ENCODE peak calls at places on chromosomes 7 and 10, in four cellular contexts. C is astrocyte of the cerebellum, H is endodermal cell, V is cardiac muscle cell. S is an unnamed sample.

GRCh38 chr7:137462074-137462715 is 118.7 kb upstream of the PTN start:
- DNase-seq in H (no peak), C (no peak), V (peak; percentile 21), S (no peak)

GRCh38 chr10:35274511-35275060 is 61.7 kb upstream of the CCNY start:
- DNase-seq in C (no peak), V (no peak), H (no peak), S (no peak)

GRCh38 chr7:113338297-113338696 is 219.9 kb upstream of the SMIM30 start:
- DNase-seq in H (no peak), V (no peak), C (no peak), S (no peak)

GRCh38 chr10:718143-718700 is 28.8 kb upstream of the DIP2C start:
- DNase-seq in V (no peak), C (no peak), H (no peak), S (no peak)

GRCh38 chr7:4131043-4131442 is 551.1 kb upstream of the FOXK1 start:
- DNase-seq in C (no peak), V (no peak), H (peak; percentile 87), S (no peak)

GRCh38 chr7:50721160-50721559 is 61.5 kb downstream of the GRB10 start:
- DNase-seq in V (no peak), C (no peak), H (no peak), S (no peak)

GRCh38 chr10:75091173-75091572 is 20.3 kb upstream of the SAMD8 start:
- DNase-seq in V (no peak), C (no peak), H (no peak), S (no peak)

GRCh38 chr7:28072876-28073514 is 107.6 kb downstream of the JAZF1 start:
- DNase-seq in H (no peak), C (no peak), V (no peak), S (no peak)

GRCh38 chr7:84218681-84219080 is 24.1 kb upstream of the SEMA3A start:
- DNase-seq in V (peak; percentile 77), C (no peak), H (no peak), S (no peak)

GRCh38 chr10:105473170-105473569 is 832.1 kb downstream of the SORCS3 start:
- DNase-seq in V (no peak), C (no peak), H (no peak), S (no peak)

GRCh38 chr10:8331896-8332729 is 277.6 kb downstream of the GATA3 start:
- DNase-seq in V (peak; percentile 85), C (peak; percentile 47), H (peak; percentile 69), S (peak; percentile 84)

GRCh38 chr10:125148021-125148439 is 12.3 kb downstream of the CTBP2 start:
- DNase-seq in C (no peak), H (no peak), V (peak; percentile 71), S (no peak)

GRCh38 chr7:29255839-29256782 is 61.5 kb downstream of the CHN2 start:
- DNase-seq in C (no peak), V (peak; percentile 20), H (no peak), S (no peak)

GRCh38 chr7:3003936-3004335 is 39.7 kb downstream of the CARD11 start:
- DNase-seq in V (no peak), H (no peak), C (no peak), S (no peak)

GRCh38 chr7:127769137-127769536 is 117.1 kb downstream of the SND1 start:
- DNase-seq in H (no peak), C (no peak), V (no peak), S (no peak)

GRCh38 chr7:26500749-26501352 is 209.2 kb downstream of the SNX10 start:
- DNase-seq in C (no peak), H (no peak), V (peak; percentile 41), S (no peak)

GRCh38 chr7:159070422-159071148 is 74.1 kb downstream of the VIPR2 start:
- DNase-seq in H (no peak), C (no peak), V (peak; percentile 27), S (no peak)

GRCh38 chr7:7739718-7740355 is 21.4 kb upstream of the RPA3 start:
- DNase-seq in C (no peak), H (no peak), V (no peak), S (no peak)

GRCh38 chr7:98322331-98323260 is 41.1 kb downstream of the BRI3 start:
- DNase-seq in C (no peak), H (peak; percentile 64), V (no peak), S (no peak)
- TF ChIP-seq CTCF in C (no peak), H (peak; percentile 48), V (no peak), S (no peak)

GRCh38 chr10:14889318-14889717 is 10.7 kb downstream of the SUV39H2 start:
- DNase-seq in C (no peak), V (peak; percentile 30), H (no peak), S (no peak)
- TF ChIP-seq CTCF in C (peak; percentile 33), V (peak; percentile 29), H (peak; percentile 71), S (no peak)

GRCh38 chr10:120943542-120943941 is 92.4 kb downstream of the WDR11 start:
- DNase-seq in C (no peak), V (no peak), H (no peak), S (no peak)
- TF ChIP-seq CTCF in C (no peak), V (no peak), H (no peak), S (no peak)

DNA sequence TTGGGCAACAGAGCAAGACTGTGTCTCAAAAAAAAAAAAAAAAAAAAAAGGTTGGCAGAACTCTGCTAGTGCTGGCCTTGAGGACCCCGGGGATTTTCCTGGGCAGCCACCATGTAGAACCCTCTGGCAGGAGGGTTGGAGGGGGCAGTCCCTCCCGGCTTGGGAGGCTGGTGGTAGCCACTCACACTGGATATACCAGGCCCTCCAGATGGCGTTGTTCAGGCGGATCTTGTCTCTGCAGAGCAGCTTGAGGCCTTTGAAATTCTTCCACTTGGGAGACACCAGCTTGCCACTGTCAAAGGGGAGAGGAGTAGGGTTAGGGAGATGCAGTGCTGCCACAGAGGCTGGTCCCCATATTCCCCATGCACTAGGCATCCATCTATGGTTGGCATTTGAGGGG is 8.4 kb downstream of the MLXIPL start:
- DNase-seq in V (peak; percentile 32), C (no peak), H (no peak), S (no peak)
- TF ChIP-seq CTCF in V (no peak), C (peak; percentile 13), H (peak; percentile 48), S (no peak)

GRCh38 chr7:22435105-22435504 is 64.9 kb downstream of the STEAP1B start:
- DNase-seq in C (no peak), H (no peak), V (no peak), S (no peak)

GRCh38 chr7:22430457-22430856 is 69.5 kb downstream of the STEAP1B start:
- DNase-seq in H (no peak), V (peak; percentile 14), C (peak; percentile 62), S (no peak)

GRCh38 chr7:22432203-22432718 is 67.7 kb downstream of the STEAP1B start:
- DNase-seq in C (no peak), V (no peak), H (no peak), S (no peak)

GRCh38 chr7:22435720-22436119 is 64.3 kb downstream of the STEAP1B start:
- DNase-seq in C (no peak), H (no peak), V (no peak), S (no peak)

DNA sequence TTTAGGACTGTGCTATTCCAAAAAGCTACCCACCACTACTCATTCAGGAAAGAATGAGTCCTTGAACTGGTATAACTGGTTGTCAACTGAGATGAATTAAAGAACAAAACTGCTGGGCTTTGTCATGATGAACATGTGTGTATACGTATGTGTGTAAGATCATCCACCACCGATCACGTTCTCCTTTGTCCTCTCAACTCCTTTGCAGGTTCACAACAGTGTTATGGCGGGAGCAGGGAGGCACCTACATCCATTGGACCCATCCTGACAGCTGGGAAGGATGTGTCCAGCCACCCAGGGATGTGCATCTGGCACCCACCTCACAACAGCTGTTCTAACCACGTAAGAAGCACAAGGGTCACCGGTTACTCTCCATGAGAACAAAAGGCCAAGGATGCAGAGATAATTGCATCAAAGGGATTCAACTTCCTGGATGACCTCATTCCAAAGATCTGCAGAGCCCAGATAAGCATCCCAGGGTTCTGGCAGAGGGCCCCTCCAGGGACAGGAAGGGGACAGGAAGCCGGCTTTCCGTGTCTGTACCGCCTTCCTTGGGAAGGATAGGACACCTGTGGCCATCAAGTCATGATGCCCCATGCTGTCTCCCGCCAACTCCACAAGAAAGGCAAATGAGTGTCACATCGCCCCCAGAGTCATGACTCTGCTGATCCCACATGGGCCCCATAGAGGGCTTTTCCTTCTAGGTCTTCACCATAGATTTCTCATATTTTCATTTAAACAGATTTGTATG is 66.1 kb downstream of the STEAP1B start:
- DNase-seq in H (peak; percentile 87), V (peak; percentile 41), C (no peak), S (no peak)
- TF ChIP-seq CTCF in H (no peak), V (no peak), C (no peak), S (no peak)

GRCh38 chr7:33744293-33744692 is 161.0 kb upstream of the BMPER start:
- DNase-seq in H (no peak), V (peak; percentile 67), C (no peak), S (no peak)
- TF ChIP-seq CTCF in H (peak; percentile 72), V (peak; percentile 39), C (peak; percentile 12), S (peak; percentile 18)

DNA sequence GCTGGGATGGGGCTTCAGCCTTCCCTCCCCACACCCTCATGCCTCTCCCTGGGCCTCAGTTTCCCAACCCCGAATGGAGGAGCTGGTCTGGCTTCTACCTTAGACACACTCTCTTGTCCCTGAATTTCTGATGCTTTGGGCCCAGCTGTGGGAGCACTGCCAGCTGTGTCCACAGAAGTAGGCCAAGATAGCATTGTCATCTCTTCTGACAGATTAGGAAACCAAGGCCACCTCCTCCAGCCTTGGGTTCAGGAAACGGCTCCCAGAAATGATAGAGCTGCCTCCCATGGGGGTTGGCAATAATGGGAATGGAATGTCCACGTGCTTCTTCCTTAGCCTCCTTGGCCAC is 1.3 kb downstream of the PPIF start:
- DNase-seq in V (peak; percentile 44), H (no peak), C (no peak), S (no peak)
- TF ChIP-seq CTCF in V (no peak), H (no peak), C (no peak), S (no peak)

DNA sequence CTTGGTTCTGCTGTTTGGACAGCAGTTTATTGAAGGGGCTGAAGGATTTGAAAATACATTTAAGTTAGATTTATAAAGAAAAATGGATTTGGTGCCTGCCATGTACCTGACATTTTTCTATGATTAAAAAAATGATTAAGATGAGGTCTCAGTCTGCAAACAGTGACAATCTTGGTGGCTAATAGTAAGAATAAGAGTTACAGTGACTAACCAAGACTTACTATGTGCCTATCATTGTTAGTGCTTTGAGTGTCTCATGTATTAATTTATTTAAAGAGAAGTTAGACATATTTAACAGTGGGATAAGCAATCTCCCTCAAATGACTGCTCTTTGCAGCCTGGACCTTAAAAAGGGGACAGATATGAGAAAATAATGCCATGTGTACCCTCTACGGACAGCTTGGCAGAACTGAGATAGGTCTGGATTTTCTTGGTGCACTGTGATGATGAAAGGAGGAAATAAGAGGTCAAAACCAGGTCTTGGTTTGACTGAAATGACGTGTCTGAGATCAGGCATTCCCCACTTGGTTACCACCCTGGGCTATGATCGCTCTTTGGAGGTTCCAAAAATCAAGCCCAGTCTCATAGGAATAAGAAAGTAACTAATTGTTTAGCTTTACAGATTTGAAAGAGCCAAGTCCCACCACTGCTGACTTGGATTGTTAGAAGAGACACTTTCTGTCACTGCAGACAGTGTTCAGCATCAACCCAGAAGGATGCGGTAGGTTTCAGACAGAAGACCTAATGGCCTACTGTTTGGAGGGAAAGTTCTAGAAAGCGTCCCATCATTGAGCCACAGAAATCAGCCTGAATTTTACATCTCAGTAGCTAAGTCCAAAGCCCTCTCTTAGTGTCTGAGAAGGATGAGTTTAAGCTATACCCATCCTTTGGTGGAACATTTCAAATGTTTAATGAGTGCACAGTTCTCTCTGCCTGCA is 2.1 kb downstream of the CASP7 start:
- DNase-seq in C (no peak), H (no peak), V (peak; percentile 5), S (no peak)
- TF ChIP-seq CTCF in C (no peak), H (no peak), V (no peak), S (no peak)

S was measured in natural killer cell.